ENCODE peak calls at places on chromosomes 11 and 22, in ten cellular contexts. X is cardiac fibroblast; I is CD8-positive, alpha-beta memory T cell; L is NB4; E is GM12865; F is AG04449; Q is AG10803; J is cardiac muscle cell; Z is CD4-positive, CD25-positive, alpha-beta regulatory T cell; H is ovary. N is an unnamed sample.

GRCh38 chr22:20552913-20553401 is 45.5 kb downstream of the MED15 start:
- DNase-seq in X (peak), I (no peak), L (no peak), E (no peak), F (no peak), Q (no peak), J (peak), Z (no peak), H (no peak), N (no peak)

GRCh38 chr11:43327987-43328386 is 16.2 kb downstream of the API5 start:
- DNase-seq in X (peak), I (no peak), L (no peak), E (no peak), F (peak), Q (peak), J (peak), Z (no peak), H (no peak), N (no peak)

GRCh38 chr11:36069576-36070214 is 125.8 kb downstream of the LDLRAD3 start:
- DNase-seq in X (no peak), I (no peak), L (no peak), E (peak), F (no peak), Q (no peak), J (no peak), Z (no peak), H (no peak), N (no peak)

GRCh38 chr11:118108513-118108912 is 21.8 kb upstream of the SMIM35 start:
- DNase-seq in X (no peak), I (no peak), L (no peak), E (no peak), F (no peak), Q (no peak), J (no peak), Z (no peak), H (no peak), N (no peak)

GRCh38 chr11:37504925-37505324 is 906.9 kb upstream of the RAG2 start:
- DNase-seq in X (peak), I (no peak), L (no peak), E (no peak), F (peak), Q (peak), J (peak), Z (no peak), H (no peak), N (no peak)

GRCh38 chr11:122215244-122215992 is 99.4 kb upstream of the BLID start:
- DNase-seq in X (peak), I (no peak), L (peak), E (peak), F (peak), Q (peak), J (peak), Z (no peak), H (peak), N (peak)

GRCh38 chr11:125345706-125346561 is 150.1 kb downstream of the FEZ1 start:
- DNase-seq in X (peak), I (peak), L (peak), E (peak), F (no peak), Q (peak), J (peak), Z (no peak), H (peak), N (peak)

GRCh38 chr11:94305146-94305545 is 766 bp downstream of the IZUMO1R start:
- DNase-seq in X (peak), I (no peak), L (no peak), E (no peak), F (no peak), Q (peak), J (peak), Z (no peak), H (no peak), N (no peak)

GRCh38 chr11:70072471-70073187 is 5.5 kb upstream of the ANO1 start:
- DNase-seq in X (no peak), I (no peak), L (no peak), E (no peak), F (no peak), Q (no peak), J (peak), Z (no peak), H (no peak), N (no peak)

GRCh38 chr11:120467627-120468026 is 43.9 kb upstream of the GRIK4 start:
- DNase-seq in X (no peak), I (no peak), L (no peak), E (no peak), F (no peak), Q (no peak), J (no peak), Z (no peak), H (no peak), N (no peak)

GRCh38 chr11:14435717-14436116 is 63.9 kb downstream of the COPB1 start:
- DNase-seq in X (no peak), I (no peak), L (peak), E (no peak), F (no peak), Q (no peak), J (no peak), Z (no peak), H (no peak), N (no peak)

GRCh38 chr11:67649634-67650540 is 643 bp downstream of the ACY3 start:
- DNase-seq in X (no peak), I (no peak), L (no peak), E (peak), F (no peak), Q (no peak), J (no peak), Z (no peak), H (no peak), N (no peak)
- H3K4me3 ChIP-seq in X (no peak), I (peak), L (peak), E (peak), F (no peak), Q (no peak), J (no peak), Z (no peak), H (peak), N (no peak)

DNA sequence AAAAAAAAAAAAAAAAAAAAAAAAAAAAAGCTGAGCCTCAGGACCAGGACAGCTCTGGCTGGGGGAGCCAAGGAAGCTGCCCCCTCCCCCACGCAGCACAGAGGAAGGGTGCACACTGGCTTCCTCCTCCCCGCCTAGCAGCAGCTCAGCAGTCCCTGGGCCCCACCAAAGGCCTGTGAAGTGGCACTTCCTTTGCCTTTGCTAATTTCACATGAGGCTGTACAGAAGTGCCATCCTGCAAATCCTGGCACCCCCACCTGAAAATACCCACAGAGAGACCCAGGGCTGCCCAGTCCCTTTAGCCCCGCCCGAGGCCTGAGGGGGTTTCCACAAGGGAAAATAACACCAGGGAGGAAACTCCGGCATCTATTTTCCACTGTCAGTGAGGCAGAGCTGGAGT is 3.9 kb downstream of the RHOG start:
- DNase-seq in X (no peak), I (peak), L (peak), E (peak), F (no peak), Q (no peak), J (no peak), Z (peak), H (no peak), N (peak)
- H3K4me3 ChIP-seq in X (no peak), I (peak), L (peak), E (peak), F (no peak), Q (no peak), J (no peak), Z (peak), H (no peak), N (no peak)

GRCh38 chr11:10307022-10307410 is 2.1 kb downstream of the ADM start:
- DNase-seq in X (no peak), I (no peak), L (no peak), E (no peak), F (no peak), Q (no peak), J (no peak), Z (no peak), H (no peak), N (no peak)
- H3K4me3 ChIP-seq in X (peak), I (peak), L (peak), E (peak), F (peak), Q (peak), J (peak), Z (peak), H (peak), N (peak)

DNA sequence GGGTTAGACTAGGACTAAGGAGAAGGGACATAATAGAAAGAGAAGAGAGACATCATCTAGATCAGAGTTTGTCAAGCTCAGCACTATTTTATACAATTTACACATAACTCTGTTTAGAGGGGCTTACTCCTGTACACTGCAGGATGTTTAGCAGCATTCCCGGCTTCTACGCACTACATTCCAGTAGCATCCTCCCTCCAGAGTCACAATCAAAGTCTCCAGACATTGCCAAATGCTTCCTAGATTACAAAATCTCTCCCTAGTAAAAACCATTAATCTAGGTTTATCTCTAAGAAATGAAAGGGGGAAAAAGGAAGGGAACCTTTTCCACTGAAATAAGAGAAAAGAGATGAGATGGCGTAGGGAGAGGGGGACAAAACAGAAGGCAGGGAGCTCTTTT is 4.0 kb downstream of the USP28 start:
- DNase-seq in X (peak), I (no peak), L (no peak), E (no peak), F (no peak), Q (no peak), J (peak), Z (no peak), H (no peak), N (no peak)
- H3K4me3 ChIP-seq in X (no peak), I (no peak), L (no peak), E (no peak), F (no peak), Q (no peak), J (no peak), Z (no peak), H (no peak), N (no peak)

DNA sequence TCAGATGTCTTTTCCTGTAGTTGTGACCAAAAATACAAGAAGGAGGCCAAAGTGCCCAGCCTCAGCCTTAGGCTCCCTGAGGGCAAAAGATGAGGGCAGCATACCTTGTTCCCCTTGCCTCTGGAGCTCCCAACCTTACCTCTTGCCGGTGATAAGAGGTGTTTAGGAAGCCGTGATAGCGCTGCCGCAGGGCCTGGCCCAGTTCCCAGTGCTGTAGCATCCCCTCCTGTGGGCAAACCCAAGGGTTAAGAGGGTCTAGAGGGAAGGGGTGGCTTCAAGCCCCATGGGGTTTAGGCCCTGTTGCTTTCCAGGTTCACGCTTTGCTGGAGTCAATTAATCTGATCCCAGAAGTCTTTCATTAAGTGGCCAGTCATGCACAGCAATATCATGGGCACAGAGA is 1.1 kb downstream of the ACP2 start:
- DNase-seq in X (no peak), I (no peak), L (no peak), E (no peak), F (no peak), Q (no peak), J (no peak), Z (no peak), H (no peak), N (no peak)
- H3K4me3 ChIP-seq in X (no peak), I (peak), L (peak), E (peak), F (peak), Q (peak), J (peak), Z (peak), H (no peak), N (no peak)

DNA sequence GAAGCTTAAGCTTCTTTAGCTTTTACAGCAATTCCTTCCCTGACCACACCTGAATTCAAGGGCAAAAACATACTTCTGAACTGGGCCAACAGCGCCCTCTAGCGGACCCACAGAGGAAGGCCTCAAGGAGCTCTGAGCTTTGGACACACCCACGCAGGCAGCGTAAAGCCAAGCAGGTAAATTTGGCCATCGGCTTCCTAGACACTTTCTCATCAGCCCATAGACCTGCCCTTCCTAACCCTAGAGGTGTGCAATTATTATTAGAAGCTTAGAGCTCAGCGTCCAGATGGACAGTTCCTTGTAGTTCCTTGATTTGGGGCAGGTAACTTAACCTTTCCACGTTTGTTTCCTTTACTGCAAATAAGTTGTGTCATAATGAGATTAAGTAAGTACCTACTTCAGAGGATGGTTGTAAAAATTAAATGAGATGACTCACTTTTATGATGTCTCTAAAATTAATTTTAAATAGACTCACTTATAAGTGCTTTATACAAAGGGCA is 25.7 kb upstream of the HMGXB4 start:
- DNase-seq in X (peak), I (peak), L (peak), E (peak), F (no peak), Q (peak), J (peak), Z (peak), H (peak), N (peak)
- H3K4me3 ChIP-seq in X (no peak), I (no peak), L (no peak), E (no peak), F (no peak), Q (no peak), J (no peak), Z (no peak), H (no peak), N (no peak)

DNA sequence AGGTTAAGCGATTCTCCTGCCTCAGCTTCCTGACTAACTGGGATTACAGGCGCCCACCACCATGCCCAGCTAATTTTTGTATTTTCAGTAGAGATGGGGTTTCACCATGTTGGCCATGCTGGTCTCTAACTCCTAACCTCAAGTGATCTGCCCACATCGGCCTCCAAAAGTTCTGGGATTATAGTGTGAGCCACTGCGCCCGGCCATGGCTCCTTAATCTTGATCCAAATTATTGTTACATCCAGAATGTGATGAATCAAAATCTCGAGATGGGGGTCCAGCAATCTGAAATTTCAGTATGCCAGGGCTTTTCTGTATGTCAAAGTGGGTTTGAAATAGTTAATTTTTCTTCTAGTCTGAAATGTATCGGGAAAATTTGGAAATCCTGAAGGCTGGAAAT is 3.7 kb downstream of the RPL27A start:
- DNase-seq in X (no peak), I (no peak), L (no peak), E (no peak), F (no peak), Q (no peak), J (no peak), Z (no peak), H (no peak), N (no peak)
- H3K4me3 ChIP-seq in X (no peak), I (no peak), L (peak), E (no peak), F (no peak), Q (no peak), J (no peak), Z (no peak), H (no peak), N (no peak)